ENCODE peak calls at places on chromosomes 13 and 19, in nine cellular contexts. G is neuronal stem cell; O is kidney; I is sigmoid colon; E is endodermal cell; B is A549; A is CD4-positive, CD25-positive, alpha-beta regulatory T cell; T is ovary; V is thoracic aorta. X is an unnamed sample.

GRCh38 chr13:50527612-50528509 is 315.6 kb downstream of the DLEU7 start:
- DNase-seq in A (no peak), E (no peak), I (no peak), O (no peak), T (no peak), B (peak; percentile 4), G (no peak), V (no peak), X (no peak)

GRCh38 chr13:75635621-75636338 is at the start of gene LMO7:
- DNase-seq in O (peak; percentile 93), I (peak; percentile 70), B (peak; percentile 25), V (no peak), A (no peak), T (peak; percentile 69), E (peak; percentile 91), G (peak; percentile 43), X (peak; percentile 58)

GRCh38 chr13:112928958-112929777 is 39.8 kb upstream of the MCF2L start:
- DNase-seq in V (no peak), T (peak; percentile 30), E (no peak), I (no peak), A (no peak), G (no peak), O (no peak), B (no peak), X (no peak)

GRCh38 chr19:47598407-47599349 is 10.3 kb upstream of the BICRA start:
- DNase-seq in B (peak; percentile 94), G (peak; percentile 49), T (peak; percentile 53), E (peak; percentile 91), O (no peak), I (peak; percentile 92), A (no peak), V (peak; percentile 55), X (no peak)

GRCh38 chr19:1975081-1975480 is 34.1 kb downstream of the CSNK1G2 start:
- DNase-seq in T (no peak), B (no peak), A (no peak), O (no peak), G (no peak), I (no peak), E (no peak), V (no peak), X (no peak)

GRCh38 chr13:81171065-81171647 is 830.2 kb upstream of the SPRY2 start:
- DNase-seq in E (no peak), G (peak; percentile 9), I (no peak), A (peak; percentile 2), O (no peak), V (no peak), B (peak; percentile 3), T (no peak), X (no peak)

GRCh38 chr13:102825921-102826706 is 19.7 kb upstream of the ERCC5 start:
- DNase-seq in I (no peak), V (no peak), E (no peak), B (no peak), T (no peak), O (no peak), G (no peak), A (no peak), X (no peak)

GRCh38 chr19:19534556-19535265 is 3.4 kb upstream of the CILP2 start:
- DNase-seq in A (no peak), I (no peak), O (peak; percentile 63), T (no peak), B (no peak), V (no peak), E (no peak), G (no peak), X (no peak)

GRCh38 chr13:51534075-51534817 is 50.0 kb upstream of the WDFY2 start:
- DNase-seq in B (no peak), T (no peak), A (peak; percentile 68), O (no peak), I (no peak), V (no peak), E (no peak), G (no peak), X (peak; percentile 18)

GRCh38 chr13:79710376-79710775 is 229.4 kb downstream of the NDFIP2 start:
- DNase-seq in B (no peak), T (no peak), O (no peak), A (no peak), G (no peak), E (no peak), I (no peak), V (no peak), X (no peak)

GRCh38 chr19:34237939-34238338 is 16.4 kb upstream of the GARRE1 start:
- DNase-seq in O (no peak), T (no peak), B (no peak), A (no peak), G (no peak), V (no peak), I (no peak), E (no peak), X (no peak)
- H3K4me1 ChIP-seq in O (peaks cover 2% of the 10 kb centered on the region), T (peaks cover 4% of the 10 kb centered on the region), B (peaks cover 8% of the 10 kb centered on the region), A (peaks cover 3% of the 10 kb centered on the region), G (no peaks in the 10 kb centered on the region), V (peaks cover 16% of the 10 kb centered on the region), I (peaks cover 11% of the 10 kb centered on the region), E (no peaks in the 10 kb centered on the region), X (no peaks in the 10 kb centered on the region)

GRCh38 chr19:44653977-44654784 is 10.5 kb downstream of the PVR start:
- DNase-seq in E (peak; percentile 89), V (no peak), B (peak; percentile 88), I (peak; percentile 77), O (peak; percentile 89), T (peak; percentile 66), A (peak; percentile 85), G (peak; percentile 23), X (peak; percentile 37)
- H3K4me3 ChIP-seq in E (no peak overlapping the region), V (no peak overlapping the region), B (no peak overlapping the region), I (no peak overlapping the region), O (no peak overlapping the region), T (no peak overlapping the region), A (no peak overlapping the region), G (no peak overlapping the region), X (no peak overlapping the region)

GRCh38 chr13:33353210-33353609 is 67.7 kb upstream of the STARD13 start:
- DNase-seq in A (no peak), B (no peak), E (no peak), G (no peak), O (no peak), I (peak; percentile 78), T (no peak), V (no peak), X (no peak)
- H3K4me1 ChIP-seq in A (no peaks in the 10 kb centered on the region), B (peaks cover 7% of the 10 kb centered on the region), E (no peaks in the 10 kb centered on the region), G (no peaks in the 10 kb centered on the region), O (peaks cover 11% of the 10 kb centered on the region), I (peaks cover 29% of the 10 kb centered on the region), T (peaks cover 5% of the 10 kb centered on the region), V (peaks cover 15% of the 10 kb centered on the region), X (no peaks in the 10 kb centered on the region)

DNA sequence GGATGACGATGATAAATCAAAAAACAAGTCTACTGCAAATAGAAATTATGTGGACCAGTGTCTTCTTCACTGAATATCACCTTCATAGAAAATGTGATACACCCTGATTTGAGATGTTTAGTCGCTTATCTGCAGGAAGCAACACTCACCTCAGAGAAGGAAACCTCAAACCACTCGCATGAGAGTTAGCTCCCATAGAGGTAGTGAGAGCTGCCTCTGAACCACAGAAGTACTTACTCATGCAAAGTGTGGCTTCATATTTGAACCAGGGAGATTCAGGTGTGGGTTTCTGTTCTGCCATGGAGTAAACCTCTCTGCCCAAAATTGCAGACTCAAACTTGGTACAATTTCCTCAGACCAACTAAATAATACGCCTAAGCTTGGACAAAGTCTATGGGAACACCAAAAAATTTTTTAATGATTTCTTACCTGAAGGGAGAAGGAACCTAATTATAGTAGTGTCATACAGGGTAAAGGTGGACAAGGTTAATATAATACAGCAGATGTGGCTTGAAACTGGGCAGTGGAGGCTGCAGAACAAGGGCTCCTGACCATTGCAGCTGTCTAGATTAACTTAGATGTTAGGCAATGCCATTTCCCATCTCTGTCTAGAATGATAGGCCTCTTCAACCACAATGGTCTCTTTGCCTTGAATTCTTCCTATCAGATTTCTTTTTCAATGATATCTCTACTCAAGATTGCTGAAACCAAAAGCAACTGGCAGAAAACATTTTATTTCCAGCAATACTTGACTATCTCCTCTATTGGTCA is 29.6 kb upstream of the RCBTB2 start:
- DNase-seq in G (no peak), A (peak; percentile 97), T (no peak), I (no peak), B (no peak), V (no peak), O (no peak), E (no peak), X (peak; percentile 80)
- H3K4me3 ChIP-seq in G (no peak overlapping the region), A (peak overlapping the region; percentile 81), T (no peak overlapping the region), I (no peak overlapping the region), B (no peak overlapping the region), V (no peak overlapping the region), O (no peak overlapping the region), E (no peak overlapping the region), X (peak overlapping the region; percentile 30)

DNA sequence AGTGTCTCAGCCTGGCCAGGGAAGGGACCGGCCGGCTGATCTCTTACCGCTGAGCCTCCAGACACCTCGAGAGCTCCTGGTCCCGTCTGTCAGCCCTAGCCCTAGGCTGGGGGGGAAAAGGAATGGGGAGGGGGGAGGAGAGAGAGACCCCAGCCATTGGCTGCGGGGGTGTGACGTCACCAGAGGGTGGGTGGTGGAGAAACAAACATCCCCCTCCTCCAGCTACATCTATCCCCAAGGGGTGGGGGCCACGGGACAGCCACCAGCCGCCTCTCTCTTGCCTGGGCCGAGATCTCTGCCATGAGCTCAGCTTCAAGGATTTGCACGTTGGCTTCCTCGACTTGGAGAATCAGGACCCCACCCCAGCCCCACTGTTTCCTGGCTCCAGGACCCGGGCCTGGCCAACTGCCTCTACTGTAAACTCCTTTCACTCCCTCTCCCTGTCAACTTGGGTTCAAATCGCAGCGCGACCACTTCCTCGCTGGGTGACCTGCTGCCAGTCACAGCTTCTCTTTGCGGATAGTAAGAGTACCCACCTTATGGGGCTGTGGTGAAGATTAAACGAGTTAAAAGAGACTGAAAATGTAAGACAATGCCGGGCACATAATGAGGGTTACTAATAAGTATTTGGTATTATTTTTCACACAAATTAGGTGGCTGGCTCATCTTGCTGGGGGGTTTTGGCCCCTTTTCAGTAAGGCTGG is at the start of gene PRX:
- DNase-seq in E (peak; percentile 89), V (no peak), G (no peak), I (no peak), O (no peak), A (no peak), T (no peak), B (no peak), X (no peak)
- H3K4me1 ChIP-seq in E (no peaks in the 10 kb centered on the region), V (peaks cover 9% of the 10 kb centered on the region), G (peaks cover 26% of the 10 kb centered on the region), I (no peaks in the 10 kb centered on the region), O (peaks cover 7% of the 10 kb centered on the region), A (no peaks in the 10 kb centered on the region), T (no peaks in the 10 kb centered on the region), B (peaks cover 21% of the 10 kb centered on the region), X (no peaks in the 10 kb centered on the region)

GRCh38 chr19:3771033-3771905 is 759 bp downstream of the RAX2 start:
- DNase-seq in T (no peak), O (no peak), V (no peak), G (no peak), I (no peak), B (no peak), A (no peak), E (peak; percentile 56), X (no peak)
- H3K4me3 ChIP-seq in T (no peak overlapping the region), O (no peak overlapping the region), V (no peak overlapping the region), G (no peak overlapping the region), I (no peak overlapping the region), B (no peak overlapping the region), A (no peak overlapping the region), E (no peak overlapping the region), X (no peak overlapping the region)

GRCh38 chr13:40963927-40964326 is 55.2 kb downstream of the ELF1 start:
- DNase-seq in I (no peak), T (no peak), V (no peak), E (no peak), O (no peak), G (no peak), B (peak; percentile 23), A (no peak), X (no peak)
- H3K4me1 ChIP-seq in I (peaks cover 51% of the 10 kb centered on the region), T (peaks cover 8% of the 10 kb centered on the region), V (peaks cover 30% of the 10 kb centered on the region), E (no peaks in the 10 kb centered on the region), O (peaks cover 5% of the 10 kb centered on the region), G (no peaks in the 10 kb centered on the region), B (peaks cover 12% of the 10 kb centered on the region), A (peaks cover 70% of the 10 kb centered on the region), X (peaks cover 86% of the 10 kb centered on the region)